ENCODE peak calls at places on chromosomes 16 and 17, in nine cellular contexts. One of them, this sample, is unnamed.

GRCh38 chr17:14123579-14124278 is 54.4 kb downstream of the COX10 start:
- DNase-seq in psoas muscle: no peak
- DNase-seq in neural progenitor cell: no peak
- DNase-seq in renal cortical epithelial cell: peak; percentile 36
- DNase-seq in stimulated activated CD4-positive, alpha-beta T cell treated with anti-CD3 and anti-CD28 coated beads, Interleukin-1b, Interleukin-23, amount 100 ng/mL, for 24 hours: no peak
- DNase-seq in H54: no peak
- DNase-seq in posterior cingulate gyrus: no peak
- DNase-seq in aorta: no peak
- DNase-seq in HTR-8/SVneo: no peak
- DNase-seq in this sample: no peak

GRCh38 chr16:73298562-73298961 is 250.6 kb upstream of the ZFHX3 start:
- DNase-seq in psoas muscle: no peak
- DNase-seq in neural progenitor cell: peak; percentile 34
- DNase-seq in renal cortical epithelial cell: peak; percentile 17
- DNase-seq in stimulated activated CD4-positive, alpha-beta T cell treated with anti-CD3 and anti-CD28 coated beads, Interleukin-1b, Interleukin-23, amount 100 ng/mL, for 24 hours: no peak
- DNase-seq in H54: no peak
- DNase-seq in posterior cingulate gyrus: no peak
- DNase-seq in aorta: no peak
- DNase-seq in HTR-8/SVneo: peak; percentile 82
- DNase-seq in this sample: no peak

GRCh38 chr17:32491371-32492280 is 4.8 kb downstream of the CDK5R1 start:
- DNase-seq in psoas muscle: no peak
- DNase-seq in neural progenitor cell: no peak
- DNase-seq in renal cortical epithelial cell: no peak
- DNase-seq in stimulated activated CD4-positive, alpha-beta T cell treated with anti-CD3 and anti-CD28 coated beads, Interleukin-1b, Interleukin-23, amount 100 ng/mL, for 24 hours: no peak
- DNase-seq in H54: no peak
- DNase-seq in posterior cingulate gyrus: no peak
- DNase-seq in aorta: no peak
- DNase-seq in HTR-8/SVneo: no peak
- DNase-seq in this sample: no peak

GRCh38 chr16:2858245-2859025 is 465 bp upstream of the PRSS22 start:
- DNase-seq in psoas muscle: peak; percentile 37
- DNase-seq in neural progenitor cell: no peak
- DNase-seq in renal cortical epithelial cell: peak; percentile 59
- DNase-seq in stimulated activated CD4-positive, alpha-beta T cell treated with anti-CD3 and anti-CD28 coated beads, Interleukin-1b, Interleukin-23, amount 100 ng/mL, for 24 hours: no peak
- DNase-seq in H54: no peak
- DNase-seq in posterior cingulate gyrus: no peak
- DNase-seq in aorta: no peak
- DNase-seq in HTR-8/SVneo: no peak
- DNase-seq in this sample: no peak

GRCh38 chr17:82874011-82874835 is 34.4 kb upstream of the ZNF750 start:
- DNase-seq in psoas muscle: peak; percentile 53
- DNase-seq in neural progenitor cell: no peak
- DNase-seq in renal cortical epithelial cell: no peak
- DNase-seq in stimulated activated CD4-positive, alpha-beta T cell treated with anti-CD3 and anti-CD28 coated beads, Interleukin-1b, Interleukin-23, amount 100 ng/mL, for 24 hours: no peak
- DNase-seq in H54: no peak
- DNase-seq in posterior cingulate gyrus: no peak
- DNase-seq in aorta: no peak
- DNase-seq in HTR-8/SVneo: no peak
- DNase-seq in this sample: no peak

GRCh38 chr16:78715673-78716072 is 616.2 kb downstream of the WWOX start:
- DNase-seq in psoas muscle: no peak
- DNase-seq in neural progenitor cell: no peak
- DNase-seq in renal cortical epithelial cell: no peak
- DNase-seq in stimulated activated CD4-positive, alpha-beta T cell treated with anti-CD3 and anti-CD28 coated beads, Interleukin-1b, Interleukin-23, amount 100 ng/mL, for 24 hours: no peak
- DNase-seq in H54: no peak
- DNase-seq in posterior cingulate gyrus: no peak
- DNase-seq in aorta: no peak
- DNase-seq in HTR-8/SVneo: no peak
- DNase-seq in this sample: no peak

GRCh38 chr17:39979021-39979660 is 1.5 kb upstream of the PSMD3 start:
- DNase-seq in psoas muscle: no peak
- DNase-seq in neural progenitor cell: no peak
- DNase-seq in renal cortical epithelial cell: peak; percentile 65
- DNase-seq in stimulated activated CD4-positive, alpha-beta T cell treated with anti-CD3 and anti-CD28 coated beads, Interleukin-1b, Interleukin-23, amount 100 ng/mL, for 24 hours: no peak
- DNase-seq in H54: peak; percentile 72
- DNase-seq in posterior cingulate gyrus: no peak
- DNase-seq in aorta: no peak
- DNase-seq in HTR-8/SVneo: peak; percentile 50
- DNase-seq in this sample: no peak

GRCh38 chr17:78875331-78875730 is 27.7 kb downstream of the CEP295NL start:
- DNase-seq in psoas muscle: no peak
- DNase-seq in neural progenitor cell: no peak
- DNase-seq in renal cortical epithelial cell: no peak
- DNase-seq in stimulated activated CD4-positive, alpha-beta T cell treated with anti-CD3 and anti-CD28 coated beads, Interleukin-1b, Interleukin-23, amount 100 ng/mL, for 24 hours: no peak
- DNase-seq in H54: no peak
- DNase-seq in posterior cingulate gyrus: no peak
- DNase-seq in aorta: no peak
- DNase-seq in HTR-8/SVneo: no peak
- DNase-seq in this sample: no peak

GRCh38 chr17:28334666-28335200 is 539 bp downstream of the IFT20 start:
- DNase-seq in psoas muscle: no peak
- DNase-seq in neural progenitor cell: no peak
- DNase-seq in renal cortical epithelial cell: no peak
- DNase-seq in stimulated activated CD4-positive, alpha-beta T cell treated with anti-CD3 and anti-CD28 coated beads, Interleukin-1b, Interleukin-23, amount 100 ng/mL, for 24 hours: no peak
- DNase-seq in H54: no peak
- DNase-seq in posterior cingulate gyrus: no peak
- DNase-seq in aorta: no peak
- DNase-seq in HTR-8/SVneo: no peak
- DNase-seq in this sample: no peak

GRCh38 chr17:82831818-82832200 is 8.0 kb downstream of the ZNF750 start:
- DNase-seq in psoas muscle: no peak
- DNase-seq in neural progenitor cell: no peak
- DNase-seq in renal cortical epithelial cell: no peak
- DNase-seq in stimulated activated CD4-positive, alpha-beta T cell treated with anti-CD3 and anti-CD28 coated beads, Interleukin-1b, Interleukin-23, amount 100 ng/mL, for 24 hours: no peak
- DNase-seq in H54: no peak
- DNase-seq in posterior cingulate gyrus: no peak
- DNase-seq in aorta: no peak
- DNase-seq in HTR-8/SVneo: no peak
- DNase-seq in this sample: no peak

GRCh38 chr17:73356561-73357170 is 44.9 kb upstream of the CDC42EP4 start:
- DNase-seq in psoas muscle: no peak
- DNase-seq in neural progenitor cell: no peak
- DNase-seq in renal cortical epithelial cell: no peak
- DNase-seq in stimulated activated CD4-positive, alpha-beta T cell treated with anti-CD3 and anti-CD28 coated beads, Interleukin-1b, Interleukin-23, amount 100 ng/mL, for 24 hours: no peak
- DNase-seq in H54: no peak
- DNase-seq in posterior cingulate gyrus: no peak
- DNase-seq in aorta: no peak
- DNase-seq in HTR-8/SVneo: no peak
- DNase-seq in this sample: no peak

GRCh38 chr17:73819440-73820395 is 175.5 kb upstream of the SDK2 start:
- DNase-seq in psoas muscle: no peak
- DNase-seq in neural progenitor cell: no peak
- DNase-seq in renal cortical epithelial cell: no peak
- DNase-seq in stimulated activated CD4-positive, alpha-beta T cell treated with anti-CD3 and anti-CD28 coated beads, Interleukin-1b, Interleukin-23, amount 100 ng/mL, for 24 hours: no peak
- DNase-seq in H54: no peak
- DNase-seq in posterior cingulate gyrus: no peak
- DNase-seq in aorta: no peak
- DNase-seq in HTR-8/SVneo: no peak
- DNase-seq in this sample: no peak

GRCh38 chr16:86604436-86605220 is 26.3 kb downstream of the FOXL1 start:
- DNase-seq in psoas muscle: no peak
- DNase-seq in neural progenitor cell: no peak
- DNase-seq in renal cortical epithelial cell: no peak
- DNase-seq in stimulated activated CD4-positive, alpha-beta T cell treated with anti-CD3 and anti-CD28 coated beads, Interleukin-1b, Interleukin-23, amount 100 ng/mL, for 24 hours: no peak
- DNase-seq in H54: no peak
- DNase-seq in posterior cingulate gyrus: no peak
- DNase-seq in aorta: no peak
- DNase-seq in HTR-8/SVneo: no peak
- DNase-seq in this sample: no peak

GRCh38 chr16:69939821-69940585 is 11.1 kb upstream of the CLEC18A start:
- DNase-seq in psoas muscle: no peak
- DNase-seq in neural progenitor cell: no peak
- DNase-seq in renal cortical epithelial cell: no peak
- DNase-seq in stimulated activated CD4-positive, alpha-beta T cell treated with anti-CD3 and anti-CD28 coated beads, Interleukin-1b, Interleukin-23, amount 100 ng/mL, for 24 hours: no peak
- DNase-seq in H54: no peak
- DNase-seq in posterior cingulate gyrus: no peak
- DNase-seq in aorta: no peak
- DNase-seq in HTR-8/SVneo: no peak
- DNase-seq in this sample: no peak

GRCh38 chr17:2089021-2089422 is 34.1 kb downstream of the HIC1 start:
- DNase-seq in psoas muscle: peak; percentile 59
- DNase-seq in neural progenitor cell: no peak
- DNase-seq in renal cortical epithelial cell: no peak
- DNase-seq in stimulated activated CD4-positive, alpha-beta T cell treated with anti-CD3 and anti-CD28 coated beads, Interleukin-1b, Interleukin-23, amount 100 ng/mL, for 24 hours: no peak
- DNase-seq in H54: no peak
- DNase-seq in posterior cingulate gyrus: no peak
- DNase-seq in aorta: no peak
- DNase-seq in HTR-8/SVneo: no peak
- DNase-seq in this sample: no peak

GRCh38 chr16:25014500-25015147 is 545 bp downstream of the ARHGAP17 start:
- DNase-seq in psoas muscle: peak; percentile 71
- DNase-seq in neural progenitor cell: peak; percentile 77
- DNase-seq in renal cortical epithelial cell: peak; percentile 44
- DNase-seq in stimulated activated CD4-positive, alpha-beta T cell treated with anti-CD3 and anti-CD28 coated beads, Interleukin-1b, Interleukin-23, amount 100 ng/mL, for 24 hours: no peak
- DNase-seq in H54: no peak
- DNase-seq in posterior cingulate gyrus: peak; percentile 66
- DNase-seq in aorta: peak; percentile 61
- DNase-seq in HTR-8/SVneo: no peak
- DNase-seq in this sample: peak; percentile 36

GRCh38 chr17:71349908-71350600 is 770.8 kb upstream of the SOX9 start:
- DNase-seq in psoas muscle: no peak
- DNase-seq in neural progenitor cell: no peak
- DNase-seq in renal cortical epithelial cell: no peak
- DNase-seq in stimulated activated CD4-positive, alpha-beta T cell treated with anti-CD3 and anti-CD28 coated beads, Interleukin-1b, Interleukin-23, amount 100 ng/mL, for 24 hours: no peak
- DNase-seq in H54: no peak
- DNase-seq in posterior cingulate gyrus: no peak
- DNase-seq in aorta: no peak
- DNase-seq in HTR-8/SVneo: no peak
- DNase-seq in this sample: no peak

This sample was measured in NCI-H1930.